ENCODE peak calls at places on chromosomes 2 and 18, in ten cellular contexts. L is cardiac muscle cell; Y is naive thymus-derived CD4-positive, alpha-beta T cell; W is small intestine; H is GM06990; T is AG09309; O is right cardiac atrium; K is HCT116; S is mesenchymal stem cell; M is H7. N is an unnamed sample.

GRCh38 chr2:179745615-179746263 is 115.7 kb downstream of the ZNF385B start:
- DNase-seq in L (peak), Y (no peak), W (no peak), H (no peak), T (no peak), O (peak), K (no peak), S (no peak), M (no peak), N (peak)

GRCh38 chr2:231554327-231554726 is 24.1 kb upstream of the NMUR1 start:
- DNase-seq in L (no peak), Y (no peak), W (peak), H (no peak), T (no peak), O (no peak), K (no peak), S (no peak), M (no peak), N (no peak)

GRCh38 chr2:188345020-188345419 is 53.3 kb downstream of the GULP1 start:
- DNase-seq in L (no peak), Y (no peak), W (no peak), H (no peak), T (no peak), O (no peak), K (no peak), S (no peak), M (no peak), N (no peak)

GRCh38 chr18:57805117-57805516 is 2.0 kb upstream of the ATP8B1 start:
- DNase-seq in L (no peak), Y (no peak), W (no peak), H (no peak), T (no peak), O (no peak), K (no peak), S (no peak), M (no peak), N (no peak)

GRCh38 chr2:126655066-126655465 is 892 bp upstream of the GYPC start:
- DNase-seq in L (no peak), Y (no peak), W (no peak), H (no peak), T (no peak), O (no peak), K (no peak), S (peak), M (no peak), N (no peak)

GRCh38 chr2:119760237-119760807 is 600 bp downstream of the PTPN4 start:
- DNase-seq in L (no peak), Y (no peak), W (peak), H (no peak), T (no peak), O (no peak), K (no peak), S (no peak), M (no peak), N (peak)

GRCh38 chr2:233092446-233093438 is 32.6 kb downstream of the INPP5D start:
- DNase-seq in L (no peak), Y (no peak), W (no peak), H (no peak), T (no peak), O (no peak), K (no peak), S (no peak), M (no peak), N (no peak)

GRCh38 chr2:184367211-184367610 is 231.1 kb upstream of the ZNF804A start:
- DNase-seq in L (no peak), Y (no peak), W (no peak), H (no peak), T (no peak), O (no peak), K (no peak), S (peak), M (no peak), N (no peak)

GRCh38 chr18:40864846-40865245 is 1090.2 kb upstream of the PIK3C3 start:
- DNase-seq in L (no peak), Y (no peak), W (no peak), H (no peak), T (no peak), O (no peak), K (no peak), S (no peak), M (no peak), N (no peak)

GRCh38 chr18:79384151-79384807 is 11.5 kb upstream of the NFATC1 start:
- DNase-seq in L (no peak), Y (no peak), W (no peak), H (no peak), T (no peak), O (peak), K (no peak), S (no peak), M (peak), N (peak)

GRCh38 chr2:69154031-69154430 is 141.1 kb downstream of the ANTXR1 start:
- DNase-seq in L (no peak), Y (no peak), W (no peak), H (no peak), T (peak), O (no peak), K (no peak), S (peak), M (no peak), N (no peak)

GRCh38 chr18:63878343-63878742 is 9.2 kb upstream of the SERPINB2 start:
- DNase-seq in L (no peak), Y (no peak), W (no peak), H (no peak), T (no peak), O (no peak), K (no peak), S (peak), M (no peak), N (no peak)

GRCh38 chr2:100403722-100404121 is 13.7 kb downstream of the CHST10 start:
- DNase-seq in L (no peak), Y (no peak), W (no peak), H (no peak), T (no peak), O (no peak), K (no peak), S (no peak), M (no peak), N (no peak)

GRCh38 chr18:23627325-23627724 is 35.4 kb downstream of the ANKRD29 start:
- DNase-seq in L (no peak), Y (no peak), W (peak), H (no peak), T (peak), O (no peak), K (peak), S (peak), M (no peak), N (no peak)

GRCh38 chr2:43329637-43330036 is 103.2 kb upstream of the ZFP36L2 start:
- DNase-seq in L (no peak), Y (no peak), W (no peak), H (no peak), T (no peak), O (no peak), K (no peak), S (no peak), M (no peak), N (no peak)

GRCh38 chr2:18404708-18405107 is 155.7 kb downstream of the RDH14 start:
- DNase-seq in L (peak), Y (no peak), W (no peak), H (no peak), T (no peak), O (no peak), K (peak), S (no peak), M (peak), N (no peak)

GRCh38 chr2:9739508-9739907 is 103.8 kb upstream of the TAF1B start:
- DNase-seq in L (no peak), Y (peak), W (peak), H (peak), T (no peak), O (peak), K (no peak), S (no peak), M (no peak), N (peak)

GRCh38 chr2:134359367-134360081 is 105.7 kb downstream of the MGAT5 start:
- DNase-seq in L (no peak), Y (no peak), W (peak), H (no peak), T (no peak), O (no peak), K (peak), S (peak), M (no peak), N (no peak)

GRCh38 chr2:44949329-44950151 is 8.0 kb downstream of the SIX3 start:
- DNase-seq in L (peak), Y (no peak), W (no peak), H (no peak), T (no peak), O (no peak), K (no peak), S (peak), M (peak), N (no peak)

GRCh38 chr2:190763100-190763499 is 114.2 kb downstream of the NAB1 start:
- DNase-seq in L (no peak), Y (no peak), W (no peak), H (no peak), T (no peak), O (no peak), K (no peak), S (no peak), M (no peak), N (no peak)

GRCh38 chr2:108776475-108776874 is 10.1 kb upstream of the CCDC138 start:
- DNase-seq in L (no peak), Y (no peak), W (no peak), H (peak), T (no peak), O (no peak), K (no peak), S (no peak), M (no peak), N (no peak)

GRCh38 chr2:203871371-203871983 is 3.9 kb downstream of the CTLA4 start:
- DNase-seq in L (no peak), Y (no peak), W (no peak), H (peak), T (no peak), O (no peak), K (no peak), S (no peak), M (no peak), N (no peak)

GRCh38 chr2:178882666-178883440 is 75.6 kb upstream of the TTN start:
- DNase-seq in L (no peak), Y (no peak), W (no peak), H (no peak), T (no peak), O (no peak), K (no peak), S (no peak), M (no peak), N (no peak)

GRCh38 chr2:10493636-10494281 is 45.6 kb upstream of the ODC1 start:
- DNase-seq in L (no peak), Y (peak), W (peak), H (peak), T (peak), O (no peak), K (no peak), S (peak), M (no peak), N (no peak)

GRCh38 chr2:164784376-164784775 is 57.2 kb downstream of the COBLL1 start:
- DNase-seq in L (no peak), Y (no peak), W (no peak), H (no peak), T (peak), O (no peak), K (no peak), S (no peak), M (no peak), N (no peak)

GRCh38 chr2:3131636-3132326 is 245.8 kb downstream of the EIPR1 start:
- DNase-seq in L (no peak), Y (no peak), W (no peak), H (no peak), T (no peak), O (no peak), K (no peak), S (no peak), M (peak), N (no peak)

GRCh38 chr18:65415167-65415566 is 335.6 kb upstream of the CDH7 start:
- DNase-seq in L (no peak), Y (no peak), W (no peak), H (no peak), T (no peak), O (no peak), K (no peak), S (peak), M (no peak), N (no peak)

GRCh38 chr2:176156301-176156958 is 677 bp upstream of the HOXD3 start:
- DNase-seq in L (no peak), Y (no peak), W (no peak), H (no peak), T (no peak), O (no peak), K (no peak), S (no peak), M (peak), N (no peak)

GRCh38 chr2:85286913-85287312 is 40.9 kb downstream of the TGOLN2 start:
- DNase-seq in L (no peak), Y (no peak), W (no peak), H (no peak), T (no peak), O (no peak), K (no peak), S (no peak), M (no peak), N (no peak)

GRCh38 chr2:164103271-164103670 is 367.5 kb upstream of the FIGN start:
- DNase-seq in L (no peak), Y (no peak), W (no peak), H (no peak), T (no peak), O (no peak), K (no peak), S (no peak), M (peak), N (no peak)

GRCh38 chr2:173607601-173608311 is 253.1 kb downstream of the CDCA7 start:
- DNase-seq in L (no peak), Y (no peak), W (no peak), H (no peak), T (no peak), O (no peak), K (no peak), S (no peak), M (no peak), N (no peak)

GRCh38 chr2:178477443-178478099 is 829 bp downstream of the FKBP7 start:
- DNase-seq in L (no peak), Y (no peak), W (no peak), H (no peak), T (no peak), O (no peak), K (no peak), S (peak), M (no peak), N (no peak)

GRCh38 chr2:28185881-28186280 is 206.8 kb upstream of the FOSL2 start:
- DNase-seq in L (no peak), Y (no peak), W (no peak), H (no peak), T (peak), O (no peak), K (no peak), S (peak), M (no peak), N (no peak)

GRCh38 chr2:49973917-49974368 is 819.6 kb upstream of the FSHR start:
- DNase-seq in L (peak), Y (peak), W (peak), H (no peak), T (no peak), O (peak), K (no peak), S (peak), M (peak), N (peak)

GRCh38 chr2:174797792-174798276 is 33.6 kb upstream of the CHRNA1 start:
- DNase-seq in L (no peak), Y (no peak), W (no peak), H (no peak), T (peak), O (no peak), K (no peak), S (no peak), M (no peak), N (no peak)
- H3K4me3 ChIP-seq in L (no peak), Y (no peak), W (no peak), H (no peak), T (no peak), O (no peak), K (no peak), S (no peak), M (no peak), N (no peak)

GRCh38 chr2:121902616-121903015 is 147.2 kb downstream of the TSN start:
- DNase-seq in L (no peak), Y (no peak), W (no peak), H (no peak), T (no peak), O (no peak), K (no peak), S (no peak), M (no peak), N (peak)
- H3K4me3 ChIP-seq in L (no peak), Y (no peak), W (no peak), H (peak), T (no peak), O (peak), K (no peak), S (peak), M (no peak), N (peak)

GRCh38 chr2:174771631-174772491 is 7.6 kb upstream of the CHRNA1 start:
- DNase-seq in L (peak), Y (no peak), W (peak), H (no peak), T (peak), O (peak), K (peak), S (peak), M (peak), N (peak)

GRCh38 chr2:174771136-174771535 is 6.9 kb upstream of the CHRNA1 start:
- DNase-seq in L (no peak), Y (no peak), W (no peak), H (no peak), T (no peak), O (no peak), K (no peak), S (no peak), M (no peak), N (no peak)

GRCh38 chr2:174773191-174773590 is 8.9 kb upstream of the CHRNA1 start:
- DNase-seq in L (no peak), Y (no peak), W (no peak), H (no peak), T (no peak), O (no peak), K (no peak), S (no peak), M (no peak), N (no peak)

GRCh38 chr2:174774828-174775227 is 10.6 kb upstream of the CHRNA1 start:
- DNase-seq in L (no peak), Y (no peak), W (no peak), H (no peak), T (no peak), O (no peak), K (no peak), S (no peak), M (no peak), N (no peak)

DNA sequence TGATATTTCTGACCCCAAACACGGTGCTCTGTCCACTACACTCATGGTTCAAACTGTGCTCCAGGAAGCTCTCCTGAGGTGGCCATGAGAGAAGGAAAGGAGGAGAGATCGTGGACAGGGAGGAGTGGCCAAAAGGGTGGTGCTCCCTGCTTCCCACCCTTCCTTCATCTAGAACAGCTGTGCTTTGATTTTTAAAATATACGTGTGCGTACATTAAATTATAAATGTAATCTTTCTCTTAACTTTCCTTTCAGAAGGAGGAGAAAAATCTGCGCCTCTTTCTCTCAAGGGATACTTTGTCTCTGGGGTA is 8.2 kb upstream of the CHRNA1 start:
- DNase-seq in L (no peak), Y (no peak), W (no peak), H (no peak), T (no peak), O (no peak), K (no peak), S (no peak), M (no peak), N (no peak)
- H3K4me3 ChIP-seq in L (no peak), Y (no peak), W (no peak), H (no peak), T (no peak), O (no peak), K (no peak), S (no peak), M (no peak), N (no peak)

GRCh38 chr18:72868666-72869661 is 1.2 kb upstream of the NETO1 start:
- DNase-seq in L (peak), Y (no peak), W (no peak), H (no peak), T (no peak), O (no peak), K (no peak), S (peak), M (peak), N (no peak)
- H3K4me3 ChIP-seq in L (peak), Y (no peak), W (no peak), H (peak), T (peak), O (peak), K (no peak), S (no peak), M (peak), N (peak)

GRCh38 chr2:71559080-71559827 is 105.9 kb downstream of the DYSF start:
- DNase-seq in L (no peak), Y (no peak), W (no peak), H (no peak), T (no peak), O (peak), K (no peak), S (no peak), M (peak), N (no peak)

GRCh38 chr2:71559828-71560210 is 106.5 kb downstream of the DYSF start:
- DNase-seq in L (no peak), Y (no peak), W (no peak), H (no peak), T (no peak), O (peak), K (no peak), S (no peak), M (no peak), N (no peak)

GRCh38 chr2:71561441-71562267 is 108.3 kb downstream of the DYSF start:
- DNase-seq in L (no peak), Y (no peak), W (no peak), H (no peak), T (no peak), O (peak), K (no peak), S (no peak), M (no peak), N (no peak)

GRCh38 chr2:71558300-71559051 is 105.1 kb downstream of the DYSF start:
- DNase-seq in L (no peak), Y (no peak), W (no peak), H (no peak), T (no peak), O (peak), K (no peak), S (no peak), M (peak), N (no peak)

DNA sequence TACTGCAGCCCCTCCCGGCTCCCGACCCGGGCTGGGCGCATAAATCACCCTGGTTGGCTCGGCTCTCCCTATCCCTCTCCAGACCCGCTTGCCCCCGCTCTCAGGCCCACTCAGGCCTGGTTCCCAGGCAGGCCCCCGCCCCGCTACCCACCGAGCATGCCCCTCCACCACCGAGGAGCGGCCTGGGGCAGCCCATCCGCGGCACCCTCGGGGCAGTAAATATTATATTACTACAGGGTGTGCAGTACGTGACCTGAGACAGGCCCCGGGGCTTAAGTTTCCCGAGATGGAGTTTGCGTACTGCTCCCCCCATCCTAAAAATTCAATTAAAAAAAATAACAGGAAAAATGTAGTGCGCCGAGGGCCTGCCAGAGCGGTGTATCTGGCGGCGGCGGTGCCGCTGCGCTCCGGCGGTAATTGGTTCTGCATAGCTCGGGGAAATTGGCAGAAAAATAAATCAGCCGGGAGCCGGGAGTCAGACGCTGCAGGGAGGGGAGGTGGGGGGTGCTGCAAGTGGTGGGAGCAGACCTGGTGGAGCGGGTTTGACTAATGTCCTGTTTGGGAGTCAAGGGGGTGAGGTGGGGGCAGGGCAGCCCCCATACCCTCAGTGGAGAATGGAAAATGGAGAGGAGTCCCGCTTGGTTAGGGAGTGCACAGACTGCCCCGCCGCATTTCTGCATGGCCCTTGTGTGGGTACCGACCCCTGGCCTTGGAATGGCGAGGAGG is 107.1 kb downstream of the DYSF start:
- DNase-seq in L (no peak), Y (no peak), W (no peak), H (no peak), T (no peak), O (peak), K (no peak), S (no peak), M (peak), N (no peak)
- H3K4me3 ChIP-seq in L (no peak), Y (no peak), W (no peak), H (no peak), T (no peak), O (no peak), K (no peak), S (no peak), M (no peak), N (no peak)

GRCh38 chr18:21912339-21913239 is 172.0 kb downstream of the MIB1 start:
- DNase-seq in L (peak), Y (no peak), W (peak), H (no peak), T (no peak), O (no peak), K (no peak), S (no peak), M (no peak), N (no peak)

GRCh38 chr18:21914739-21915319 is 174.2 kb downstream of the MIB1 start:
- DNase-seq in L (peak), Y (no peak), W (peak), H (no peak), T (peak), O (no peak), K (peak), S (peak), M (peak), N (peak)

GRCh38 chr18:21915546-21915945 is 175.0 kb downstream of the MIB1 start:
- DNase-seq in L (no peak), Y (no peak), W (no peak), H (no peak), T (no peak), O (no peak), K (no peak), S (no peak), M (no peak), N (no peak)

GRCh38 chr18:21918693-21919092 is 178.1 kb downstream of the MIB1 start:
- DNase-seq in L (no peak), Y (no peak), W (no peak), H (no peak), T (no peak), O (no peak), K (no peak), S (no peak), M (no peak), N (no peak)

GRCh38 chr18:21916594-21916993 is 176.0 kb downstream of the MIB1 start:
- DNase-seq in L (no peak), Y (no peak), W (no peak), H (no peak), T (no peak), O (no peak), K (no peak), S (no peak), M (no peak), N (no peak)
- H3K4me3 ChIP-seq in L (no peak), Y (no peak), W (no peak), H (no peak), T (no peak), O (no peak), K (no peak), S (no peak), M (no peak), N (no peak)